ENCODE peak calls at places on chromosomes 4 and X, in ten cellular contexts. Y, C, B, S, Z, H, M, D, K and J are unnamed samples. For H3K4me1, the result is how much of the 10 kb centered on the place peaks cover.

GRCh38 chrX:47885501-47885900 is 48.8 kb downstream of the ZNF81 start:
- DNase-seq in Y (no peak), D (no peak), C (no peak), Z (no peak), S (no peak), H (no peak), K (no peak), M (no peak), B (no peak), J (no peak)

GRCh38 chr4:102344955-102345794 is at the start of gene SLC39A8:
- DNase-seq in K (peak), Z (peak), Y (peak), C (peak), M (peak), S (peak), D (peak), H (peak), B (peak), J (peak)

GRCh38 chr4:90419124-90419711 is 292.0 kb downstream of the CCSER1 start:
- DNase-seq in Z (no peak), K (no peak), H (no peak), C (peak), S (no peak), B (no peak), Y (peak), M (no peak), D (no peak), J (no peak)

GRCh38 chr4:66357316-66357715 is 687.0 kb upstream of the EPHA5 start:
- DNase-seq in M (no peak), C (no peak), K (no peak), D (no peak), S (no peak), B (no peak), H (no peak), Y (no peak), Z (no peak), J (no peak)

GRCh38 chrX:56728752-56729151 is 291 bp upstream of the NBDY start:
- DNase-seq in Z (no peak), K (peak), H (no peak), B (peak), S (no peak), Y (no peak), D (no peak), M (no peak), C (peak), J (no peak)

GRCh38 chr4:110196871-110197420 is 1.5 kb downstream of the ELOVL6 start:
- DNase-seq in C (peak), M (no peak), D (no peak), B (peak), Z (peak), Y (no peak), S (peak), H (peak), K (peak), J (peak)

GRCh38 chr4:185932491-185932890 is 120.5 kb upstream of the SORBS2 start:
- DNase-seq in B (no peak), S (no peak), M (peak), Y (no peak), Z (no peak), D (no peak), K (no peak), H (no peak), C (no peak), J (no peak)

GRCh38 chrX:20527458-20528099 is 260.9 kb upstream of the RPS6KA3 start:
- DNase-seq in B (peak), C (peak), H (no peak), M (no peak), Y (peak), K (no peak), Z (no peak), S (no peak), D (no peak), J (no peak)

GRCh38 chr4:61500883-61501282 is 300.8 kb downstream of the ADGRL3 start:
- DNase-seq in Z (no peak), M (no peak), Y (no peak), K (no peak), B (no peak), D (no peak), S (no peak), H (no peak), C (no peak), J (no peak)

GRCh38 chrX:19846995-19847790 is 40.2 kb downstream of the SH3KBP1 start:
- DNase-seq in B (peak), H (no peak), S (peak), Y (no peak), K (no peak), D (peak), C (peak), Z (no peak), M (no peak), J (no peak)

GRCh38 chr4:2800691-2801596 is 8.1 kb downstream of the SH3BP2 start:
- DNase-seq in K (peak), H (peak), Z (peak), C (no peak), M (no peak), B (peak), D (no peak), Y (peak), S (peak), J (peak)

GRCh38 chr4:17494258-17494657 is 17.6 kb downstream of the QDPR start:
- DNase-seq in K (no peak), Z (no peak), C (peak), S (peak), Y (no peak), H (no peak), D (no peak), M (no peak), B (no peak), J (no peak)

GRCh38 chrX:113833096-113833495 is 750.8 kb upstream of the HTR2C start:
- DNase-seq in D (no peak), Z (no peak), S (no peak), M (no peak), H (no peak), Y (no peak), K (no peak), B (no peak), C (no peak), J (no peak)

GRCh38 chr4:113064244-113064643 is 14.8 kb downstream of the ANK2 start:
- DNase-seq in H (no peak), S (no peak), Y (peak), Z (no peak), B (no peak), D (peak), C (no peak), M (no peak), K (no peak), J (no peak)

GRCh38 chr4:131595140-131595539 is 1554.0 kb upstream of the PCDH10 start:
- DNase-seq in H (no peak), C (no peak), B (no peak), K (no peak), D (no peak), M (no peak), S (no peak), Y (no peak), Z (no peak), J (no peak)

GRCh38 chrX:16882188-16882587 is 12.0 kb upstream of the RBBP7 start:
- DNase-seq in S (no peak), B (no peak), K (peak), H (no peak), D (no peak), M (no peak), Z (no peak), C (no peak), Y (no peak), J (peak)

GRCh38 chr4:138398297-138398696 is 156.1 kb upstream of the SLC7A11 start:
- DNase-seq in M (no peak), Z (no peak), D (peak), S (no peak), Y (peak), B (no peak), K (no peak), H (no peak), C (no peak), J (no peak)

DNA sequence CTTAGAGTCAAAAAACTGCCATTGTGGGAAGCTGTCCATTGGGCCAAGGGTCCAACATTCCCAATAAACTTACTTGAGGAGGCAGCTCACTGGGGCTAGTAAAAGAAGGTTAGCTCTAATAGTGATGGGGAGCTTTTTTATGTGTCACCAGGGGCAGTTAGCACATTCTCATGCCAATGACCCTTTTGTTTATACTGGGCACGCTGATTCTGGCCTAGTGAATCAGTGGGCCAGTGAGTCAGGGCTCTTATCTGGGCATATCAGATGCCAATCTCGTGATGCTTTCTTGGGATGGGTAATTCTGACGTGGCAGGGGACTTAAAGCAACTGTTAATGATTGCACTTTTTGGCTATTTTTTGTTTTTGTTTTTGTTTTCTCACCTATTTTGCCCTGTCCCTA is 27.8 kb downstream of the TCEAL1 start:
- DNase-seq in C (peak), H (no peak), Y (no peak), Z (no peak), B (no peak), D (no peak), K (no peak), S (no peak), M (no peak), J (no peak)
- TF ChIP-seq EP300 in C (no peak), H (no peak), Y (no peak), Z (no peak), B (no peak), D (no peak), K (no peak), S (no peak), M (no peak), J (no peak)

GRCh38 chr4:41435509-41435908 is 102.4 kb upstream of the LIMCH1 start:
- DNase-seq in Z (no peak), B (no peak), K (no peak), D (no peak), M (no peak), Y (no peak), S (no peak), C (no peak), H (no peak), J (no peak)
- H3K4me1 ChIP-seq in Z (under half), B (half or more), K (under half), D (under half), M (half or more), Y (under half), S (under half), C (half or more), H (under half), J (under half)

GRCh38 chr4:147778942-147779341 is 47.1 kb downstream of the ARHGAP10 start:
- DNase-seq in C (no peak), Z (no peak), Y (no peak), S (no peak), D (no peak), H (no peak), B (no peak), K (no peak), M (no peak), J (no peak)
- TF ChIP-seq POLR2A in C (no peak), Z (no peak), Y (no peak), S (no peak), D (no peak), H (no peak), B (no peak), K (no peak), M (no peak), J (no peak)

GRCh38 chrX:6228720-6229119 is at the start of gene NLGN4X:
- DNase-seq in M (no peak), S (no peak), C (no peak), B (no peak), Z (no peak), D (no peak), Y (no peak), K (no peak), H (no peak), J (no peak)
- TF ChIP-seq EP300 in M (no peak), S (no peak), C (no peak), B (no peak), Z (no peak), D (no peak), Y (no peak), K (no peak), H (no peak), J (no peak)

GRCh38 chrX:49278081-49278480 is 8.5 kb downstream of the PPP1R3F start:
- DNase-seq in K (no peak), H (peak), Z (no peak), M (no peak), D (no peak), Y (no peak), C (no peak), S (no peak), B (no peak), J (no peak)
- H3K4me1 ChIP-seq in K (under half), H (under half), Z (under half), M (under half), D (under half), Y (under half), C (under half), S (under half), B (under half), J (under half)

GRCh38 chr4:121693450-121693849 is 3.3 kb downstream of the ANXA5 start:
- DNase-seq in M (no peak), C (no peak), H (no peak), Y (no peak), Z (no peak), K (no peak), D (no peak), B (no peak), S (no peak), J (no peak)

GRCh38 chr4:121696140-121696640 is 590 bp downstream of the ANXA5 start:
- DNase-seq in Y (peak), S (peak), Z (peak), D (no peak), C (no peak), H (peak), B (peak), K (peak), M (peak), J (peak)

GRCh38 chr4:121698119-121698732 is 1.4 kb upstream of the ANXA5 start:
- DNase-seq in K (no peak), H (no peak), M (no peak), C (no peak), D (no peak), Y (no peak), B (peak), Z (no peak), S (no peak), J (no peak)

GRCh38 chr4:121697626-121698025 is 846 bp upstream of the ANXA5 start:
- DNase-seq in B (no peak), C (no peak), Z (no peak), M (peak), K (no peak), Y (no peak), H (no peak), D (no peak), S (no peak), J (no peak)

DNA sequence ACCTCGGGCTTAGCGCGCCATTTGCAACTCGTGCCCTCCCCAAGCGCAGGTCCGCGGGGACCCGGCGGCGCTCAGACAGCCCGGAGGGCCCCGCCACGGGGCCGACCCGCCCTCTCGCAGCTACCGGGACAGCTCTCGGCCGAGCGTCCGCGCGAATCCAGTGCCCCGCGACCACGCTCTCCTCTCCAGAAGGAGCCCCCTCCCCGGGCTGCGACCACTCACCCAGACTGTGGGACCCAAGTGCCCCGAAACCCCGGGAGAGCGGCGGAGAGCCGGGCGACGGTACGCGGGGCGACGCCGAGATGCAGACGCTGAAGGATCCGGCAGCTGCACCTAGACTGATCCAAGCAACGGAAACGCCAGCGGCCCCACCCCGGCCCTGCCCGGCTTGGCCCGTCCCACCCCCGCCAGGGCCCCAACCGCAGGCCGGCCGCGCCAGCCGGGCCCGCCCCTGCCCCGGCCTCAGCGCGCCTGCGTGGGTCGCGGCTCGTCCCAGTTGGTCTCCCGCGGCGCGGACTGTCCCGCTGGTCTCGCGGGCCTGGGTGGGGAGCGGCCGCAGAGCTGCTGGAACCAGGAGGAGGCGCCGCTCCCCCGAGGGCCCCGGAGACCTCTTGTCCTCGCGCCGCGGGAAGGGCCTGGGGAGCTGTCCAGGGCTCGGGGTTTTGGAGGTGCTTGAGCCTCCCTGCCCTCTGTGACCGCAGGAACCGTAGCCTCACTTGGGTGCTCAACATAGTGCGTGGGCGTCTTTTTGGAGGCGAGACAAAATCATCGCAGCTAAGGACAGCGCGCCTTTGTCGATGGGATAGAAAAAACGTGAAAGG is at the start of gene ANXA5:
- DNase-seq in S (peak), D (no peak), K (peak), C (peak), M (peak), H (peak), Z (peak), Y (peak), B (peak), J (peak)
- TF ChIP-seq POLR2A in S (peak), D (peak), K (peak), C (peak), M (peak), H (peak), Z (peak), Y (peak), B (no peak), J (peak)

GRCh38 chr4:28686618-28687017 is 1826.0 kb downstream of the STIM2 start:
- DNase-seq in S (peak), Z (no peak), K (peak), D (peak), B (no peak), Y (peak), M (no peak), C (peak), H (no peak), J (peak)
- TF ChIP-seq EP300 in S (no peak), Z (no peak), K (no peak), D (no peak), B (no peak), Y (no peak), M (no peak), C (no peak), H (no peak), J (no peak)

GRCh38 chrX:13383907-13384306 is 64.1 kb upstream of the ATXN3L start:
- DNase-seq in B (no peak), K (no peak), Y (no peak), M (no peak), S (no peak), H (no peak), Z (no peak), D (no peak), C (no peak), J (no peak)
- H3K4me1 ChIP-seq in B (under half), K (under half), Y (under half), M (under half), S (under half), H (under half), Z (under half), D (under half), C (under half), J (under half)

GRCh38 chr4:10738826-10739489 is 54.4 kb upstream of the CLNK start:
- DNase-seq in Y (no peak), C (no peak), H (no peak), Z (no peak), M (no peak), K (no peak), S (no peak), B (no peak), D (no peak), J (no peak)

GRCh38 chr4:10741221-10741620 is 56.7 kb upstream of the CLNK start:
- DNase-seq in M (no peak), S (no peak), B (no peak), D (no peak), C (no peak), Z (no peak), Y (no peak), H (no peak), K (no peak), J (no peak)

GRCh38 chr4:10741961-10742699 is 57.6 kb upstream of the CLNK start:
- DNase-seq in S (no peak), D (no peak), K (no peak), H (no peak), M (no peak), Y (no peak), C (no peak), Z (no peak), B (no peak), J (no peak)

GRCh38 chr4:10737335-10737734 is 52.8 kb upstream of the CLNK start:
- DNase-seq in H (no peak), K (no peak), B (no peak), M (no peak), C (no peak), Y (no peak), S (no peak), Z (no peak), D (no peak), J (no peak)

DNA sequence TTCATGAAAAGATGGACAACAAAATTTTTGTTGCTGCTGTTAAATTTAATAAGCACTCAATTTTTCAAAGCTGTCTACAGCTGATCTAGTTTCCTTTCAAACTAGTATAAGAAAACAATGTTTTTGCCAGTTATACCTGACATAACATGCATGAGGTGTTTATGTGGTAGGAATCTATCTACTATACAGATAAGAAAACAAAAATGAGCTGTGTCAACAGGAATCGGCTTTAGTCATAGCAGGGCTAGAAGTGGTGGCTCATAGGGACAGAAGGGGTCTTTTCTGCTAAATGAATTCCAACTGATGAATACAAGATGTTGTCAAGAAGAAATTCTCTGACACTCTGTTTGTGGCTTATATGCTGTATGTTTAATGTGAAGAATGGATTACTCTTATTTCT is 55.7 kb upstream of the CLNK start:
- DNase-seq in H (no peak), C (no peak), Y (no peak), Z (no peak), K (no peak), B (no peak), D (no peak), S (no peak), M (no peak), J (no peak)
- TF ChIP-seq POLR2A in H (no peak), C (no peak), Y (no peak), Z (no peak), K (no peak), B (no peak), D (no peak), S (no peak), M (no peak), J (no peak)

DNA sequence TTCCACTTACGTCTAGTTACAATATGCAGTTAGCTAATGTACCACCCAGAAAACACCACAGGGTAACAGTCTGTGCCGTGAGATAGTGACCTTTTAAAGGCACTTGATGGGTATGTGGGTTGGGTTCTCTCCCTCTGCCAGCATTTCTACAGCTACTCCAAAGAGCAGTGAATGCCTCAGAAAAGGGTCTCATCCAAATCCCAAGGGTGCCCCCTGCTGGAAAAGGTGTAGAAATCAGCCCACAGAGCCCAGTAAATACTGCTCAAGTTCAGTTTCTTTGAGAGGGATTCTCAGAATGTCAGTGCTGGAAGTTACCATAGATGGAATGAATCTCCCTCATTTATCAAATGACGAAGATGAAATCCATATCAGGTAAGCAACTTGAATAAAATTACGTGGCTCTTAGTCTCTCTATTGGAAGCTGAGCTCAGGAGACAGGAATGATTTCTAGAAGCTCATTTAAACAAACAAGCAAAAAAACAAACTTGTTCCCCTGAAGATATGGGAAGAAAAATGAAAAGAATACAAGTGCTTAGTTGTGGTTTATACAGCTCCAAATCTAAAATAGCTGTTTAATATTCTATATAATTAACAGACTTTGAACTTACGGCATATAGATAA is 9.5 kb downstream of the RNF175 start:
- DNase-seq in B (peak), Z (no peak), C (peak), M (no peak), S (peak), K (peak), Y (peak), D (no peak), H (peak), J (peak)
- TF ChIP-seq EP300 in B (no peak), Z (no peak), C (no peak), M (no peak), S (no peak), K (no peak), Y (no peak), D (no peak), H (no peak), J (no peak)